ENCODE peak calls at places on chromosomes 13 and 19, in ten cellular contexts. W is A549, P is uterus, D is psoas muscle, G is cardiac fibroblast, O is OCI-LY7, Z is heart right ventricle, K is AG09319, J is cardiac muscle cell, N is left ventricle myocardium inferior. U is an unnamed sample.

GRCh38 chr13:47521895-47522487 is 479.1 kb downstream of the SUCLA2 start:
- DNase-seq in W (no peak), P (no peak), D (no peak), G (no peak), O (no peak), Z (no peak), K (no peak), J (no peak), N (no peak), U (no peak)

GRCh38 chr13:29369060-29369743 is 226.3 kb downstream of the SLC7A1 start:
- DNase-seq in W (peak; percentile 35), P (no peak), D (no peak), G (peak; percentile 50), O (peak; percentile 75), Z (no peak), K (no peak), J (peak; percentile 73), N (no peak), U (peak; percentile 3)

GRCh38 chr19:48551437-48552302 is at the start of gene SULT2B1:
- DNase-seq in W (peak; percentile 78), P (no peak), D (no peak), G (no peak), O (no peak), Z (no peak), K (no peak), J (no peak), N (no peak), U (no peak)

GRCh38 chr19:52398091-52398461 is 427 bp downstream of the ZNF528 start:
- DNase-seq in W (no peak), P (no peak), D (peak; percentile 8), G (peak; percentile 21), O (no peak), Z (peak; percentile 4), K (no peak), J (peak; percentile 3), N (no peak), U (peak; percentile 18)

GRCh38 chr19:40191836-40192646 is 815 bp downstream of the MAP3K10 start:
- DNase-seq in W (peak; percentile 52), P (no peak), D (peak; percentile 35), G (peak; percentile 35), O (peak; percentile 53), Z (peak; percentile 36), K (no peak), J (peak; percentile 61), N (no peak), U (peak; percentile 44)

GRCh38 chr13:80337011-80337688 is 3.8 kb downstream of the SPRY2 start:
- DNase-seq in W (no peak), P (no peak), D (no peak), G (peak; percentile 41), O (no peak), Z (no peak), K (no peak), J (no peak), N (no peak), U (no peak)

GRCh38 chr13:101382701-101383100 is 33.6 kb downstream of the NALCN start:
- DNase-seq in W (no peak), P (no peak), D (no peak), G (no peak), O (no peak), Z (no peak), K (no peak), J (no peak), N (no peak), U (no peak)

GRCh38 chr19:3547301-3547731 is 8.3 kb downstream of the TEKTIP1 start:
- DNase-seq in W (no peak), P (no peak), D (no peak), G (no peak), O (peak; percentile 34), Z (no peak), K (no peak), J (no peak), N (no peak), U (peak; percentile 49)

GRCh38 chr13:33217256-33217655 is 68.3 kb downstream of the STARD13 start:
- DNase-seq in W (no peak), P (no peak), D (no peak), G (no peak), O (no peak), Z (no peak), K (no peak), J (no peak), N (no peak), U (no peak)

GRCh38 chr19:51590441-51590840 is 19.4 kb downstream of the ZNF175 start:
- DNase-seq in W (no peak), P (no peak), D (no peak), G (no peak), O (no peak), Z (no peak), K (no peak), J (no peak), N (no peak), U (no peak)

GRCh38 chr13:26653310-26653709 is 95.8 kb downstream of the WASF3 start:
- DNase-seq in W (no peak), P (no peak), D (no peak), G (no peak), O (no peak), Z (no peak), K (no peak), J (no peak), N (no peak), U (no peak)

GRCh38 chr19:31770220-31770619 is 421.0 kb upstream of the TSHZ3 start:
- DNase-seq in W (no peak), P (no peak), D (no peak), G (no peak), O (no peak), Z (no peak), K (no peak), J (no peak), N (no peak), U (no peak)

GRCh38 chr13:25330541-25330940 is 29.1 kb downstream of the NUP58 start:
- DNase-seq in W (no peak), P (no peak), D (no peak), G (peak; percentile 10), O (no peak), Z (no peak), K (no peak), J (no peak), N (no peak), U (no peak)

GRCh38 chr13:73058741-73059459 is at the start of gene KLF5:
- DNase-seq in W (peak; percentile 97), P (peak; percentile 95), D (peak; percentile 97), G (peak; percentile 98), O (peak; percentile 82), Z (peak; percentile 95), K (peak; percentile 78), J (peak; percentile 98), N (peak; percentile 95), U (peak; percentile 96)

GRCh38 chr13:40615619-40616018 is 50.8 kb downstream of the FOXO1 start:
- DNase-seq in W (no peak), P (no peak), D (no peak), G (no peak), O (no peak), Z (no peak), K (no peak), J (no peak), N (no peak), U (no peak)

GRCh38 chr13:60012503-60012902 is 151.2 kb downstream of the DIAPH3 start:
- DNase-seq in W (no peak), P (no peak), D (no peak), G (no peak), O (no peak), Z (no peak), K (no peak), J (no peak), N (no peak), U (no peak)

DNA sequence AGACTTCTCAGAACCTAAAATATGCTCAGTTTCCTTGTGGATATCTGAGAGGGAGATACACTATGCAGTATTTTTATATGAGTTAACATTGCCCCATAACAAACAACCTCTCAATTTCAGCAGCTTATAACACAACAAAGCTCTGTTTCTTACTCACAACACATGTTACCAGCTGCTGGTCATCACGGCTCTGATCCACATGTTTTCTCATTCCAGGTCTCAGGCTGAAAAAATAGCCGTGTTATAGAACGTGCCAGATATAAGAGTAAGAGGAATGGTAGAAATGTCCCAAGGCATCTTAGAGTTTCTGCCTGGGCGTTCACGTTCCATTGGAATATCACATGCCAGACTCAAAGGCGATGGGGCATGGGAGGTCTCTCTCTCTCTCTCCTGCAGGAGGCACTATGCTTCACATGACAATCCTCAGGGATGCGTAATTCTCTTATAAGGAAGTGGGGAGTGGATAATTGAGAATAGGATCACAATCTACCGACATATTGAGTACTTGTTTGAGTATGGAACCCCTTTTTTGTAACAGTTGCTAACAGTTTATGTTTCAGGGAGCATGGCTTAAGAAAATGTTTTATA is 246.6 kb downstream of the NHLRC3 start:
- DNase-seq in W (no peak), P (no peak), D (no peak), G (peak; percentile 39), O (no peak), Z (no peak), K (no peak), J (no peak), N (peak; percentile 27), U (no peak)
- TF ChIP-seq CTCF in W (no peak), P (no peak), D (no peak), G (no peak), O (peak; percentile 25), Z (peak; percentile 22), K (no peak), J (peak; percentile 38), N (peak; percentile 32), U (no peak)

DNA sequence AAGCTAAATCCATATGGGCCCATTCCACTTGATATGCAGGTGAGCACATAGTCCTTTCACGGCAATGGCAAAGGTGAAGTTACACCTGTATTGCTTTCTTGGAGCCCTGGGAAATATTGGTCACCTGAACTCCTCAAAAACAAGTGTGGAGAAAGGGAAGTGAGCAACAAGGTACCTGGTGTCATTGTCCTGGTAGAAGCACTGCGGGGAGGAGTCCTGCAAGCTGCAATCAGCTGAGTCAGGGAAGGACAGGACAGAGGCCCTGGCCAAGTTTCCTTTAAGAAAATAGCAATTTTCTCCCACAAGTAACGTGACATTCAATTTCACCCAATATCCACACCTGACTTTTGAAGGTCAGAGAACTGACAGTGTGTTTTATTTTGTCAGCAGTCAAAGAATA is 389.1 kb downstream of the IRS2 start:
- DNase-seq in W (no peak), P (no peak), D (no peak), G (no peak), O (no peak), Z (no peak), K (no peak), J (no peak), N (no peak), U (no peak)
- TF ChIP-seq CTCF in W (no peak), P (no peak), D (no peak), G (no peak), O (no peak), Z (no peak), K (no peak), J (no peak), N (no peak), U (no peak)

DNA sequence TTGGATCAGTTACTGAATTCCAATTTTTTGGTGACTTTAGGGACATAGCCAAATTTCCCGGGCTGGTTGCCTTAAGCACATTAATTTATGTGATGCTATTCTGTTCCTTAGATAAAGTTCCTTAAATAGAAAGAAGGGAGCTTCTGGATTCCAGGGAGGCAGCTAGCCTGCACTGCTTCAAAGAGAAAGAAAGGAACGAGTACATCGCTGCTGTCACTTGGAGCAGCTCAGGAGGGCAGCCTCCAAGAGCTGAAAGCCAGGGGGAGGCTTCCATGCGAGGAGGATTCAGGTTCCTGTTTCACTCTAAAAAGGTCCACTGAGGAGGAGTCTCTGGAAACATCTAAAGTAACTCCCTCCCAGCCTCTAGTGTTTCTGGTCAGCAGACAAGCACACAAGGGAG is 55.7 kb downstream of the FAM124A start:
- DNase-seq in W (no peak), P (peak; percentile 40), D (no peak), G (no peak), O (no peak), Z (no peak), K (no peak), J (no peak), N (no peak), U (no peak)
- TF ChIP-seq CTCF in W (no peak), P (no peak), D (no peak), G (no peak), O (no peak), Z (no peak), K (no peak), J (no peak), N (no peak), U (no peak)

GRCh38 chr13:105202384-105202783 is 1333.1 kb downstream of the EFNB2 start:
- DNase-seq in W (peak; percentile 3), P (no peak), D (no peak), G (peak; percentile 55), O (no peak), Z (no peak), K (no peak), J (peak; percentile 73), N (no peak), U (no peak)
- TF ChIP-seq CTCF in W (no peak), P (peak; percentile 12), D (peak; percentile 15), G (peak; percentile 54), O (peak; percentile 29), Z (peak; percentile 41), K (no peak), J (peak; percentile 72), N (peak; percentile 61), U (no peak)

U was measured in activated CD8-positive, alpha-beta T cell treated with anti-CD3 and anti-CD28 coated beads for 36 hours.